ENCODE peak calls at places on chromosomes 6 and 20, in four cellular contexts. One of them, this sample, is unnamed.

GRCh38 chr6:159842035-159842434 is 42.0 kb downstream of the PNLDC1 start:
- DNase-seq in RWPE2: no peak
- DNase-seq in stimulated activated CD4-positive, alpha-beta T cell treated with anti-CD3 and anti-CD28 coated beads, Interleukin-2, amount 100 ng/mL, for 24 hours: no peak
- DNase-seq in Caki2: no peak
- DNase-seq in this sample: no peak

GRCh38 chr20:46349742-46350056 is 41.4 kb upstream of the CDH22 start:
- DNase-seq in Caki2: no peak
- DNase-seq in RWPE2: no peak
- DNase-seq in stimulated activated CD4-positive, alpha-beta T cell treated with anti-CD3 and anti-CD28 coated beads, Interleukin-2, amount 100 ng/mL, for 24 hours: no peak
- DNase-seq in this sample: no peak

GRCh38 chr6:54891536-54891935 is 45.0 kb downstream of the FAM83B start:
- DNase-seq in RWPE2: no peak
- DNase-seq in stimulated activated CD4-positive, alpha-beta T cell treated with anti-CD3 and anti-CD28 coated beads, Interleukin-2, amount 100 ng/mL, for 24 hours: no peak
- DNase-seq in Caki2: no peak
- DNase-seq in this sample: no peak

GRCh38 chr6:113979930-113980329 is 9.0 kb upstream of the HDAC2 start:
- DNase-seq in stimulated activated CD4-positive, alpha-beta T cell treated with anti-CD3 and anti-CD28 coated beads, Interleukin-2, amount 100 ng/mL, for 24 hours: no peak
- DNase-seq in RWPE2: no peak
- DNase-seq in Caki2: no peak
- DNase-seq in this sample: no peak

GRCh38 chr20:2038161-2038560 is 44.3 kb upstream of the PDYN start:
- DNase-seq in stimulated activated CD4-positive, alpha-beta T cell treated with anti-CD3 and anti-CD28 coated beads, Interleukin-2, amount 100 ng/mL, for 24 hours: no peak
- DNase-seq in Caki2: no peak
- DNase-seq in RWPE2: no peak
- DNase-seq in this sample: no peak

GRCh38 chr6:167219967-167220512 is 62.3 kb upstream of the GPR31 start:
- DNase-seq in stimulated activated CD4-positive, alpha-beta T cell treated with anti-CD3 and anti-CD28 coated beads, Interleukin-2, amount 100 ng/mL, for 24 hours: no peak
- DNase-seq in RWPE2: no peak
- DNase-seq in Caki2: no peak
- DNase-seq in this sample: peak

GRCh38 chr6:93413190-93413589 is 6.2 kb downstream of the EPHA7 start:
- DNase-seq in Caki2: no peak
- DNase-seq in RWPE2: no peak
- DNase-seq in stimulated activated CD4-positive, alpha-beta T cell treated with anti-CD3 and anti-CD28 coated beads, Interleukin-2, amount 100 ng/mL, for 24 hours: no peak
- DNase-seq in this sample: no peak

GRCh38 chr6:133047065-133047665 is 194.0 kb upstream of the EYA4 start:
- DNase-seq in stimulated activated CD4-positive, alpha-beta T cell treated with anti-CD3 and anti-CD28 coated beads, Interleukin-2, amount 100 ng/mL, for 24 hours: no peak
- DNase-seq in RWPE2: no peak
- DNase-seq in Caki2: no peak
- DNase-seq in this sample: no peak

GRCh38 chr6:26033942-26034354 is 53.3 kb upstream of the HFE start:
- DNase-seq in RWPE2: no peak
- DNase-seq in Caki2: no peak
- DNase-seq in stimulated activated CD4-positive, alpha-beta T cell treated with anti-CD3 and anti-CD28 coated beads, Interleukin-2, amount 100 ng/mL, for 24 hours: peak
- DNase-seq in this sample: no peak

GRCh38 chr20:11080010-11080409 is 406.2 kb upstream of the JAG1 start:
- DNase-seq in RWPE2: no peak
- DNase-seq in Caki2: no peak
- DNase-seq in stimulated activated CD4-positive, alpha-beta T cell treated with anti-CD3 and anti-CD28 coated beads, Interleukin-2, amount 100 ng/mL, for 24 hours: no peak
- DNase-seq in this sample: no peak

GRCh38 chr6:145252737-145253136 is 482.6 kb downstream of the EPM2A start:
- DNase-seq in stimulated activated CD4-positive, alpha-beta T cell treated with anti-CD3 and anti-CD28 coated beads, Interleukin-2, amount 100 ng/mL, for 24 hours: no peak
- DNase-seq in RWPE2: no peak
- DNase-seq in Caki2: no peak
- DNase-seq in this sample: no peak

GRCh38 chr20:46408281-46408731 is 1.9 kb upstream of the ELMO2 start:
- DNase-seq in stimulated activated CD4-positive, alpha-beta T cell treated with anti-CD3 and anti-CD28 coated beads, Interleukin-2, amount 100 ng/mL, for 24 hours: no peak
- DNase-seq in RWPE2: no peak
- DNase-seq in Caki2: peak
- DNase-seq in this sample: no peak

GRCh38 chr6:166998256-166999144 is 697 bp upstream of the CEP43 start:
- DNase-seq in stimulated activated CD4-positive, alpha-beta T cell treated with anti-CD3 and anti-CD28 coated beads, Interleukin-2, amount 100 ng/mL, for 24 hours: peak
- DNase-seq in Caki2: peak
- DNase-seq in RWPE2: peak
- DNase-seq in this sample: peak

GRCh38 chr20:21557246-21557982 is 43.5 kb upstream of the NKX2-2 start:
- DNase-seq in Caki2: no peak
- DNase-seq in RWPE2: no peak
- DNase-seq in stimulated activated CD4-positive, alpha-beta T cell treated with anti-CD3 and anti-CD28 coated beads, Interleukin-2, amount 100 ng/mL, for 24 hours: peak
- DNase-seq in this sample: no peak

GRCh38 chr20:14860410-14860814 is 523.0 kb upstream of the FLRT3 start:
- DNase-seq in Caki2: no peak
- DNase-seq in RWPE2: no peak
- DNase-seq in stimulated activated CD4-positive, alpha-beta T cell treated with anti-CD3 and anti-CD28 coated beads, Interleukin-2, amount 100 ng/mL, for 24 hours: no peak
- DNase-seq in this sample: no peak

GRCh38 chr6:3849681-3850450 is 693 bp downstream of the FAM50B start:
- DNase-seq in stimulated activated CD4-positive, alpha-beta T cell treated with anti-CD3 and anti-CD28 coated beads, Interleukin-2, amount 100 ng/mL, for 24 hours: no peak
- DNase-seq in RWPE2: peak
- DNase-seq in Caki2: peak
- DNase-seq in this sample: no peak

GRCh38 chr20:48397689-48398005 is 430.2 kb downstream of the PREX1 start:
- DNase-seq in RWPE2: peak
- DNase-seq in Caki2: no peak
- DNase-seq in stimulated activated CD4-positive, alpha-beta T cell treated with anti-CD3 and anti-CD28 coated beads, Interleukin-2, amount 100 ng/mL, for 24 hours: no peak
- DNase-seq in this sample: no peak

GRCh38 chr6:97195117-97195516 is 87.9 kb downstream of the MMS22L start:
- DNase-seq in RWPE2: no peak
- DNase-seq in stimulated activated CD4-positive, alpha-beta T cell treated with anti-CD3 and anti-CD28 coated beads, Interleukin-2, amount 100 ng/mL, for 24 hours: no peak
- DNase-seq in Caki2: no peak
- DNase-seq in this sample: no peak

GRCh38 chr6:159267165-159267564 is 98.0 kb downstream of the FNDC1 start:
- DNase-seq in stimulated activated CD4-positive, alpha-beta T cell treated with anti-CD3 and anti-CD28 coated beads, Interleukin-2, amount 100 ng/mL, for 24 hours: peak
- DNase-seq in RWPE2: no peak
- DNase-seq in Caki2: peak
- DNase-seq in this sample: no peak

GRCh38 chr20:1508576-1508975 is 17.4 kb upstream of the SIRPB2 start:
- DNase-seq in Caki2: no peak
- DNase-seq in stimulated activated CD4-positive, alpha-beta T cell treated with anti-CD3 and anti-CD28 coated beads, Interleukin-2, amount 100 ng/mL, for 24 hours: no peak
- DNase-seq in RWPE2: no peak
- DNase-seq in this sample: no peak

GRCh38 chr6:7025861-7026260 is 81.9 kb upstream of the RREB1 start:
- DNase-seq in Caki2: no peak
- DNase-seq in RWPE2: no peak
- DNase-seq in stimulated activated CD4-positive, alpha-beta T cell treated with anti-CD3 and anti-CD28 coated beads, Interleukin-2, amount 100 ng/mL, for 24 hours: no peak
- DNase-seq in this sample: no peak

GRCh38 chr20:23995905-23996666 is 7.5 kb upstream of the GGTLC1 start:
- DNase-seq in RWPE2: no peak
- DNase-seq in stimulated activated CD4-positive, alpha-beta T cell treated with anti-CD3 and anti-CD28 coated beads, Interleukin-2, amount 100 ng/mL, for 24 hours: peak
- DNase-seq in Caki2: no peak
- DNase-seq in this sample: no peak

GRCh38 chr20:63469019-63469712 is 3.3 kb downstream of the KCNQ2 start:
- DNase-seq in Caki2: no peak
- DNase-seq in stimulated activated CD4-positive, alpha-beta T cell treated with anti-CD3 and anti-CD28 coated beads, Interleukin-2, amount 100 ng/mL, for 24 hours: no peak
- DNase-seq in RWPE2: peak
- DNase-seq in this sample: no peak

GRCh38 chr6:89980353-89980752 is 86.1 kb downstream of the GJA10 start:
- DNase-seq in stimulated activated CD4-positive, alpha-beta T cell treated with anti-CD3 and anti-CD28 coated beads, Interleukin-2, amount 100 ng/mL, for 24 hours: no peak
- DNase-seq in RWPE2: no peak
- DNase-seq in Caki2: no peak
- DNase-seq in this sample: no peak

GRCh38 chr6:117829594-117830319 is 77.3 kb upstream of the SLC35F1 start:
- DNase-seq in RWPE2: no peak
- DNase-seq in Caki2: peak
- DNase-seq in stimulated activated CD4-positive, alpha-beta T cell treated with anti-CD3 and anti-CD28 coated beads, Interleukin-2, amount 100 ng/mL, for 24 hours: no peak
- DNase-seq in this sample: no peak

GRCh38 chr20:48722737-48723191 is 105.0 kb downstream of the PREX1 start:
- DNase-seq in Caki2: peak
- DNase-seq in RWPE2: peak
- DNase-seq in stimulated activated CD4-positive, alpha-beta T cell treated with anti-CD3 and anti-CD28 coated beads, Interleukin-2, amount 100 ng/mL, for 24 hours: no peak
- DNase-seq in this sample: no peak

GRCh38 chr20:44447827-44448419 is 27.8 kb upstream of the TTPAL start:
- DNase-seq in RWPE2: no peak
- DNase-seq in Caki2: no peak
- DNase-seq in stimulated activated CD4-positive, alpha-beta T cell treated with anti-CD3 and anti-CD28 coated beads, Interleukin-2, amount 100 ng/mL, for 24 hours: no peak
- DNase-seq in this sample: peak

GRCh38 chr6:797479-798077 is 104.6 kb upstream of the EXOC2 start:
- DNase-seq in Caki2: peak
- DNase-seq in stimulated activated CD4-positive, alpha-beta T cell treated with anti-CD3 and anti-CD28 coated beads, Interleukin-2, amount 100 ng/mL, for 24 hours: peak
- DNase-seq in RWPE2: no peak
- DNase-seq in this sample: no peak

GRCh38 chr6:71887744-71888115 is 1.4 kb downstream of the RIMS1 start:
- DNase-seq in stimulated activated CD4-positive, alpha-beta T cell treated with anti-CD3 and anti-CD28 coated beads, Interleukin-2, amount 100 ng/mL, for 24 hours: no peak
- DNase-seq in RWPE2: no peak
- DNase-seq in Caki2: no peak
- DNase-seq in this sample: no peak

GRCh38 chr6:6580225-6580870 is 8.2 kb upstream of the LY86 start:
- DNase-seq in Caki2: no peak
- DNase-seq in stimulated activated CD4-positive, alpha-beta T cell treated with anti-CD3 and anti-CD28 coated beads, Interleukin-2, amount 100 ng/mL, for 24 hours: no peak
- DNase-seq in RWPE2: no peak
- DNase-seq in this sample: no peak